ENCODE peak calls at places on chromosomes 7 and 10, in five cellular contexts. E is amniotic stem cell, I is NCI-H82, Y is tibial nerve, B is EL. N is an unnamed sample.

GRCh38 chr7:106679153-106679931 is 18.4 kb upstream of the CCDC71L start:
- DNase-seq in E (no peak), B (peak), I (no peak), Y (no peak), N (no peak)

GRCh38 chr7:16630654-16631053 is 14.9 kb downstream of the ANKMY2 start:
- DNase-seq in Y (no peak), E (no peak), B (no peak), I (no peak), N (no peak)

GRCh38 chr7:16084370-16084769 is 337.0 kb downstream of the CRPPA start:
- DNase-seq in E (no peak), I (no peak), Y (no peak), B (no peak), N (peak)

GRCh38 chr7:108001759-108002725 is 919 bp downstream of the LAMB1 start:
- DNase-seq in B (peak), Y (no peak), E (no peak), I (peak), N (peak)

GRCh38 chr7:151866761-151867650 is 9.9 kb downstream of the PRKAG2 start:
- DNase-seq in Y (no peak), I (no peak), E (no peak), B (no peak), N (no peak)

GRCh38 chr7:23277359-23277989 is 21.7 kb upstream of the MALSU1 start:
- DNase-seq in I (peak), B (peak), E (peak), Y (no peak), N (peak)

GRCh38 chr10:74988787-74989574 is 122.5 kb upstream of the SAMD8 start:
- DNase-seq in Y (no peak), I (no peak), B (no peak), E (no peak), N (no peak)

GRCh38 chr10:131205556-131205955 is 106.0 kb downstream of the TCERG1L start:
- DNase-seq in E (no peak), Y (no peak), I (no peak), B (no peak), N (no peak)

GRCh38 chr7:157570531-157571200 is 233.9 kb downstream of the DNAJB6 start:
- DNase-seq in I (no peak), Y (no peak), B (peak), E (no peak), N (peak)

GRCh38 chr10:43202224-43202656 is 64.0 kb downstream of the CSGALNACT2 start:
- DNase-seq in B (no peak), I (peak), E (no peak), Y (no peak), N (no peak)

GRCh38 chr10:62763155-62763554 is 41.4 kb upstream of the ADO start:
- DNase-seq in B (no peak), E (no peak), I (no peak), Y (no peak), N (no peak)

GRCh38 chr7:149776305-149776704 is 2.9 kb upstream of the ZNF467 start:
- DNase-seq in B (peak), Y (no peak), I (no peak), E (no peak), N (no peak)

GRCh38 chr7:109956916-109957315 is 1134.0 kb upstream of the LRRN3 start:
- DNase-seq in I (no peak), B (no peak), E (no peak), Y (no peak), N (no peak)

GRCh38 chr7:111755388-111755787 is 193.1 kb upstream of the IMMP2L start:
- DNase-seq in E (no peak), B (no peak), Y (no peak), I (no peak), N (no peak)

GRCh38 chr7:73865738-73866445 is 4.9 kb downstream of the TMEM270 start:
- DNase-seq in Y (no peak), I (peak), E (peak), B (peak), N (peak)

GRCh38 chr7:36535866-36536664 is 146.4 kb downstream of the ANLN start:
- DNase-seq in Y (no peak), B (peak), E (no peak), I (no peak), N (peak)

GRCh38 chr7:7321681-7322080 is 139.3 kb downstream of the C1GALT1 start:
- DNase-seq in Y (no peak), B (no peak), E (no peak), I (no peak), N (peak)

GRCh38 chr7:73850781-73851207 is 8.5 kb upstream of the METTL27 start:
- DNase-seq in E (peak), I (no peak), B (peak), Y (no peak), N (peak)